ENCODE peak calls at places on chromosomes 6 and 20, in four cellular contexts. L, O, W and E are unnamed samples.

GRCh38 chr20:25246182-25246943 is 1.5 kb upstream of the PYGB start:
- DNase-seq in L (no peak), W (no peak), O (no peak), E (no peak)

GRCh38 chr6:119207973-119208725 is 129.7 kb upstream of the FAM184A start:
- DNase-seq in W (no peak), L (no peak), O (no peak), E (no peak)

GRCh38 chr6:39948156-39948850 is 14.0 kb upstream of the MOCS1 start:
- DNase-seq in L (no peak), W (no peak), O (peak), E (no peak)

GRCh38 chr20:4059631-4060030 is 44.3 kb upstream of the RNF24 start:
- DNase-seq in O (no peak), W (no peak), L (no peak), E (no peak)

GRCh38 chr6:6560909-6561308 is 27.6 kb upstream of the LY86 start:
- DNase-seq in W (no peak), O (no peak), L (no peak), E (no peak)

GRCh38 chr6:52696418-52696817 is 25.5 kb downstream of the TMEM14A start:
- DNase-seq in W (no peak), O (no peak), L (no peak), E (no peak)

GRCh38 chr20:60238992-60239655 is 280.9 kb downstream of the CDH26 start:
- DNase-seq in W (no peak), L (no peak), O (no peak), E (no peak)

GRCh38 chr6:10307476-10307875 is 107.4 kb downstream of the TFAP2A start:
- DNase-seq in O (no peak), L (no peak), W (no peak), E (no peak)

GRCh38 chr6:72787521-72788031 is 165.7 kb downstream of the KCNQ5 start:
- DNase-seq in W (no peak), O (no peak), L (no peak), E (peak)

GRCh38 chr6:51472745-51473483 is 614.5 kb downstream of the PKHD1 start:
- DNase-seq in O (no peak), L (no peak), W (no peak), E (no peak)

GRCh38 chr20:17273711-17274110 is 46.9 kb downstream of the PCSK2 start:
- DNase-seq in L (no peak), W (no peak), O (no peak), E (no peak)

GRCh38 chr20:42112161-42112560 is 494.0 kb upstream of the CHD6 start:
- DNase-seq in O (no peak), W (no peak), L (no peak), E (no peak)

DNA sequence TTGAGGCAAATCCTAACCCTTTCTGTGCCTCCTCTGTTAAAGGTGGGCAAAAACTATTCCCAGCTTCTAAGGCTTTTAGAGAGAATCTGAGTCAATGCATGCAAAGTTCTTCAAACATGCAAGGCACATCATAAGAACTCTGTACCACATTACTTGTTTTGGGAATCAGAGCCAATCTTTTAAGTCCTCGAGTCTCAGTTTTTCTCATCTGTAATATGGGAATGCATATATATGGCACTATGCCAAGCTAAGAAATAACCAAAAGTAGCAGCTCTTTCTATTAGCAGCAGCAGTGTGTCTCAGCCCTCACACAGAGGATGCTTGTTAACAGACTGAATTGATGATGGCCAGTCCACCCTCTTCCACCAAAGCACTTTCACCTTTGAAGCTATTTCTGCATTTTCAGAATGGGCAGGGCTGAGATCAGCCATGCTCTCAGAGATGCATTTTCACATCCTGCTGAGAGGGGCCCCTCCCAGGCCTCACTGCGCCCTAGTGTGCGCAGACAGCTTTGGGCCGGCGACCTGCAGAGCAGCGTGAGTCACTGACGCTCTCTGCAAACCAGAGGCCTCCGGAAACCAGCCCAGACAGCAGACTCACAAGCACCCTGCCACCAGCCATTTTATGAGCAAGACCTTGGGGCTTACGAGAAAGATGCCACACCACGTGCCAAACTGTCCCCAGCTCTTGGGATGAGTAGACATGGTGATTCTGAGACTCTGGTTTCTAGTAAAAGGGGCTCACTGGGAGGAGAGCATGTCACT is 138.0 kb downstream of the NFATC2 start:
- DNase-seq in W (no peak), L (peak), O (no peak), E (no peak)
- TF ChIP-seq JUNB in W (no peak), L (peak), O (no peak), E (no peak)

DNA sequence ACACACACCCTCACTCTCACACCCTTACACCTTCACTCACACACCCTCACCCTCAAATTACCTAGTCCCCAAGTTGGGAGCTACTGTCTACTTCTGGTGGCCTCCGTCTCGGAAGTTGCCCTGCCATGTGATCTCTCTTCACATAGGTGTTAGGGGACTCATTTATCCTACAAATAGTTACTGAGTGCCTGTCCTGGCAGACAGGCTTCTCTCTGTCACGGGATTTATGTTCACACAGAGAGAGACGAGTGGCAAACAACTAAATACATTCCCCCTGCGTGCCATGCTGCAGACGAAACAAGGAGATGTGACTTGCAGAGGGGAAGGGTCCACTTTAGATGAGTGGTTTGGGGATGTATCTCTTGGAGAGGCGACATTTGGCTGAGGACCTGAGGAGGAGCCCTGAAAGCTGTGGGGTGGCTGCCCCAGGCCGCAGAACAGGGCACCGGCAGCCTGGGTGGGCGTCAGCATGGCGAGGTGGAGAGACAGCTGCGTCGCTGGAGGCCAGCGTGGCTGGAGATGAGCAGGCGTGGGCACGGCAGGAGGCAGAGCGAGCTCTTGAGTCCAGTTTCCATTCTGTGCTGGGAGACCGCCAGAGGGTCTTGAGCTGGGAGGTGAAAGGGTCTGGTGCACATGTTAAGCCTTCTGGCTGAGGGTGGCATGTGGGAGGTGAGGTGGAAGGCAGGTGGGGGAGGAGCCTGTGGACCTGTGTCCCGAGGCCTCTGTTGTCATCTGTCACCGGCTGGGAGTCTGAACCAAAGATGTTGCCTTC is 17.2 kb downstream of the DYNLT1 start:
- DNase-seq in O (no peak), L (no peak), W (no peak), E (no peak)
- TF ChIP-seq USF2 in O (no peak), L (no peak), W (no peak), E (no peak)

GRCh38 chr6:215335-216034 is 76.8 kb upstream of the DUSP22 start:
- DNase-seq in L (peak), W (no peak), O (no peak), E (no peak)
- TF ChIP-seq JUNB in L (no peak), W (no peak), O (no peak), E (no peak)

DNA sequence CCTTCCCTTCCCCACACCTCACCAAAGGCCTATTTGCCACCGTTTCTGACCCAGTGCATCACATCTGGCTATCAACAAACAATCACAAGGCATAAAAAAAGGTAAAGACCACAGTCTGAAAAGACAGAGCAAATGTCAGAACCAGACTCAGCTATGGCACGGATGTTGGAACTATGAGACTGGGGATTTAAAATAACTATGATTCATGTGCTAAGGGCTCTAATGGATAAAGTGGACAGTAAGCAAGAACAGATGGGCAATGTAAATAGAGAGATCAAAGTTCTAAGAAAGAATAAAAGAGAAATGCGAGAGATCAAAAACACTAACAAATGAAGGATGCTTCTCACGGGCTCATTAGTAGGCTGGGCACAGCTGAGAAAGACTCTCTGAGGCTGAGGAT is 99.5 kb downstream of the LAMP5 start:
- DNase-seq in O (no peak), L (no peak), W (no peak), E (no peak)
- TF ChIP-seq USF2 in O (no peak), L (no peak), W (no peak), E (no peak)

GRCh38 chr6:1477432-1478090 is 88.2 kb downstream of the FOXF2 start:
- DNase-seq in W (no peak), O (no peak), L (no peak), E (peak)
- TF ChIP-seq JUNB in W (no peak), O (no peak), L (no peak), E (peak)

GRCh38 chr6:127539292-127539691 is 20.2 kb upstream of the MTCL3 start:
- DNase-seq in O (no peak), W (no peak), L (no peak), E (no peak)
- TF ChIP-seq USF2 in O (no peak), W (no peak), L (no peak), E (no peak)